ENCODE peak calls at places on chromosomes 4 and X, in four cellular contexts. C is neuronal stem cell; Y is CD4-positive, CD25-positive, alpha-beta regulatory T cell; U is body of pancreas. I is an unnamed sample. For H3K4me1, the result is how much of the 10 kb centered on the place peaks cover.

GRCh38 chr4:120007171-120007894 is 59.3 kb downstream of the MAD2L1 start:
- DNase-seq in Y (no peak), C (no peak), U (no peak), I (no peak)

GRCh38 chr4:129822708-129823504 is 727.0 kb downstream of the C4orf33 start:
- DNase-seq in U (peak), Y (no peak), C (no peak), I (no peak)

GRCh38 chrX:2666491-2666890 is 24.6 kb upstream of the CD99 start:
- DNase-seq in C (no peak), U (no peak), Y (no peak), I (no peak)

GRCh38 chr4:154503598-154503997 is 12.0 kb upstream of the DCHS2 start:
- DNase-seq in C (peak), U (no peak), Y (no peak), I (no peak)

GRCh38 chr4:80878218-80878617 is 152.3 kb upstream of the BMP3 start:
- DNase-seq in C (no peak), Y (no peak), U (no peak), I (no peak)

GRCh38 chr4:84503495-84504437 is 4.7 kb upstream of the NKX6-1 start:
- DNase-seq in Y (no peak), C (no peak), U (peak), I (no peak)

GRCh38 chrX:17679820-17680219 is 57.5 kb upstream of the SCML1 start:
- DNase-seq in Y (no peak), C (no peak), U (no peak), I (no peak)

GRCh38 chr4:2040391-2041233 is 18.5 kb upstream of the NAT8L start:
- DNase-seq in U (no peak), C (no peak), Y (no peak), I (no peak)

GRCh38 chrX:433771-434170 is 47.1 kb upstream of the PPP2R3B start:
- DNase-seq in C (no peak), U (no peak), Y (no peak), I (no peak)

GRCh38 chr4:184807797-184808718 is 17.7 kb downstream of the ACSL1 start:
- DNase-seq in Y (no peak), U (no peak), C (peak), I (no peak)

GRCh38 chrX:80799616-80800015 is 10.1 kb downstream of the BRWD3 start:
- DNase-seq in U (no peak), C (no peak), Y (no peak), I (no peak)

GRCh38 chr4:26334366-26334765 is 13.6 kb downstream of the RBPJ start:
- DNase-seq in U (no peak), Y (no peak), C (no peak), I (no peak)

DNA sequence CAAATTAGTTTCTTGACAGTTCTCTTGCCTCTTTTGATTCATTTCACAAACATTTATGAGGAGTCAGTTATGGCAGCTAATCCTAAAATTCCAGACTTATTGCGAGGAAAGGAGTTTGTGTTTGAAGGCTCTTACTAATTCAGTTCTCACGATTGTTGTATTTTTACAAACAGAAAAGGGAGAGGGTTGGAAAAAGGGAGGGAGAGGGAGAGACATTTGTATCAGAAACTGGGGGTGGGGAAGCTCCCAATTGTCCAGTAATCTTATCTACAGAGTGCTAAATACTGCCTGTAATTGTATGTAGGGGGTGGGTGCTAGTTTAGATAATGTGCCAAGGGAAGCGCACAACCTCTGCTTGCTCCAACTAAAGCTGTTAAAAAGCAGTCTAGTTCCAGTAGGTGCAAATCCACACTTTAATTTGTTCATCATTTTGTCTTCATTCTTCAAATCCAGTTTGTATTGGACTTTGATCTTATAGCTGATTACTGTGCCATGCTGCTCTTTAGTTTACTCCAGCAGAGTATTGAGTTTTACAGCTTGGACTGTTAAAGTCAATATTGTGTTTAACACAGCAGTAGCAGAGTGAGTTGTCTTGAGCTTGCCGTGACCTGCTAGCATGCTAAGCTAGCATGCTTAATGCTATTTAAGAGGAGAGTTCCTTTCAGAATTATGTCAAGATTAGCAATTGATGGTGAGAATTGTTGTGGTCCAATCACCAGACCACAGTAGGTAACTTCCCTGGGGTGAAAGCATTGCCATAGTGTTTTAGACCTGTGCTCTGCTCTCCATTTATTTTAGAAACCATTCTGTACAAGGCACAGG is 13.9 kb downstream of the FNIP2 start:
- DNase-seq in U (no peak), Y (no peak), C (no peak), I (no peak)
- H3K4me1 ChIP-seq in U (half or more), Y (under half), C (under half), I (under half)

GRCh38 chr4:101236097-101236496 is 111.2 kb downstream of the PPP3CA start:
- DNase-seq in Y (no peak), U (no peak), C (no peak), I (no peak)
- H3K4me1 ChIP-seq in Y (under half), U (under half), C (under half), I (under half)

DNA sequence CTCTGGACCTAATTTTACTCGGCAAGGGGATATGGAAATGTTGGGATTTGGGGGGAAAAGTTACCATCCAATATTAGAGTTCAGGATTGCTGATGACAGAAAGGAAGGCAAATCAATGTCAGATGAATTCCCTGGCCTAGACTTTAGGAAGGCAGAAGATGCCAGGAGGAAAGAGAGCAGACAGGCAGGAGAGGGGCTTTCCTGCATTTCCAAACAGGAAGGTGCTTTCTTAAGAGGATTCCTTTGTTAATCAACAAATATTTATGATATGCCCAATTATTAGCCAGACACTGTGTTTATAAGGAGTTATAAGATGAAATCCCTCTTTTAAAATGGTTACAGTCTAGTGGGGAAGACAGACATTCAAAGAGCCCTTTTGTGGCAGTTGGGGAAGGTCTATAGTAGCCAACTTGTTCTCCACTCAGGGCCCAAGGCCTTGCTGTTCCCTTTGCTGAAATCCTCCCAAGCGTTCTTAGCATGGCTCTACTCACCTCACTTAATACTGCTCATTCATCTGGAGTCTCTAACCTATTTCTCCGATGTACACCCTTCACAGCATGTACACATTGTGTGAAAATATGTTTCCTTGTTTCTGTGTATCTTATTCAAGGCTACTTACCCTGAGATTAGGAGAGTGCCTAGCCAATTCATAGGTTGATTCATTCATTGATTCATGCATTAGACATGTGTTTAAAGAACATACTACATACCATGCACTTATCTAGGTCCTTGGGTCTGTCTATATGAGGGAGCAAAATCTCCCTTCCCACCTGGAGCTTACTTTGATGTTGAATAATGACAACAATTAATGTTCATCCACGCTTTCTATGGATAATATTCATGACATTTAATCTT is 5.3 kb downstream of the IGFBP7 start:
- DNase-seq in Y (no peak), U (no peak), C (no peak), I (no peak)
- H3K4me1 ChIP-seq in Y (under half), U (under half), C (under half), I (under half)

GRCh38 chr4:17554568-17554967 is 22.4 kb upstream of the LAP3 start:
- DNase-seq in Y (no peak), U (no peak), C (no peak), I (no peak)
- H3K4me1 ChIP-seq in Y (under half), U (under half), C (under half), I (under half)

GRCh38 chr4:38005637-38006036 is 45.4 kb downstream of the PTTG2 start:
- DNase-seq in Y (no peak), U (no peak), C (no peak), I (no peak)

GRCh38 chr4:38008493-38009120 is 48.4 kb downstream of the PTTG2 start:
- DNase-seq in U (no peak), Y (no peak), C (no peak), I (no peak)

GRCh38 chr4:38009949-38010348 is 49.8 kb downstream of the PTTG2 start:
- DNase-seq in Y (no peak), C (no peak), U (no peak), I (no peak)

GRCh38 chr4:38009421-38009820 is 49.2 kb downstream of the PTTG2 start:
- DNase-seq in U (no peak), Y (no peak), C (no peak), I (no peak)

GRCh38 chr4:38007645-38008044 is 47.4 kb downstream of the PTTG2 start:
- DNase-seq in C (no peak), U (no peak), Y (no peak), I (no peak)
- H3K4me1 ChIP-seq in C (under half), U (under half), Y (under half), I (under half)

DNA sequence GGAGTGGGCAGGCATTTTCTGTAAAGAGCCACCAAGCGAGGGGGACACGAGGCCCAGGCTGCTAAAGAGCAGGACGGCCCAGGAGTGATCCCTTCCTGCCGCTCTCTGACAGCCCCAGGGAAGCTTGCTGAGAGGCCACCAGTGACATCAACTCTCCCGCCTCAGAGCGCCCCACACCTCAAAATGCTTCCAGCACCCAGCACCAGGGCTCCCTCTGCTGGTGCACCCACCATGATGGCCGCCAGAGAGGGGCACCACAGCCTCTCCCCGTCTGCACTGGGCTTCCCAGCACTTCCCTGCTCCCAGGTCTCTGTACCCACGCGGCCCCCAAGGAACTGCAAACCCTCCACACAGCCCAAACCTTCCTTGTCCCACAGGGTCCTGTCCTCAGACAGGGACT is 40.4 kb downstream of the GAK start:
- DNase-seq in Y (no peak), U (no peak), C (no peak), I (peak)
- H3K4me1 ChIP-seq in Y (under half), U (under half), C (under half), I (under half)

GRCh38 chr4:177322156-177322685 is 12.5 kb downstream of the NEIL3 start:
- DNase-seq in U (no peak), Y (no peak), C (no peak), I (no peak)
- H3K4me1 ChIP-seq in U (under half), Y (under half), C (under half), I (under half)